ENCODE peak calls at places on chromosomes 16 and 17, in eight cellular contexts. One of them, this sample, is unnamed.

GRCh38 chr16:68995011-68995504 is 110.4 kb upstream of the HAS3 start:
- DNase-seq in neural progenitor cell: peak
- DNase-seq in colonic mucosa: no peak
- DNase-seq in HFFc6: peak
- DNase-seq in endothelial cell of umbilical vein: peak
- DNase-seq in epithelial cell of esophagus: peak
- DNase-seq in heart right ventricle: no peak
- DNase-seq in endodermal cell: peak
- DNase-seq in this sample: peak

GRCh38 chr17:78343099-78343432 is 16.8 kb downstream of the SOCS3 start:
- DNase-seq in neural progenitor cell: no peak
- DNase-seq in colonic mucosa: no peak
- DNase-seq in HFFc6: peak
- DNase-seq in endothelial cell of umbilical vein: peak
- DNase-seq in epithelial cell of esophagus: no peak
- DNase-seq in heart right ventricle: peak
- DNase-seq in endodermal cell: peak
- DNase-seq in this sample: no peak

GRCh38 chr17:13589658-13590057 is 12.1 kb downstream of the HS3ST3A1 start:
- DNase-seq in neural progenitor cell: no peak
- DNase-seq in colonic mucosa: no peak
- DNase-seq in HFFc6: no peak
- DNase-seq in endothelial cell of umbilical vein: no peak
- DNase-seq in epithelial cell of esophagus: no peak
- DNase-seq in heart right ventricle: no peak
- DNase-seq in endodermal cell: no peak
- DNase-seq in this sample: no peak

GRCh38 chr17:8288336-8289102 is at the start of gene RANGRF:
- DNase-seq in neural progenitor cell: peak
- DNase-seq in colonic mucosa: peak
- DNase-seq in HFFc6: peak
- DNase-seq in endothelial cell of umbilical vein: peak
- DNase-seq in epithelial cell of esophagus: peak
- DNase-seq in heart right ventricle: peak
- DNase-seq in endodermal cell: peak
- DNase-seq in this sample: peak

GRCh38 chr17:35315971-35316370 is 57.5 kb downstream of the SLFN11 start:
- DNase-seq in neural progenitor cell: no peak
- DNase-seq in colonic mucosa: no peak
- DNase-seq in HFFc6: no peak
- DNase-seq in endothelial cell of umbilical vein: no peak
- DNase-seq in epithelial cell of esophagus: no peak
- DNase-seq in heart right ventricle: no peak
- DNase-seq in endodermal cell: no peak
- DNase-seq in this sample: no peak

GRCh38 chr17:61398721-61399130 is 917 bp upstream of the TBX2 start:
- DNase-seq in neural progenitor cell: peak
- DNase-seq in colonic mucosa: no peak
- DNase-seq in HFFc6: no peak
- DNase-seq in endothelial cell of umbilical vein: no peak
- DNase-seq in epithelial cell of esophagus: no peak
- DNase-seq in heart right ventricle: no peak
- DNase-seq in endodermal cell: no peak
- DNase-seq in this sample: no peak

GRCh38 chr16:49757744-49758069 is 98.2 kb downstream of the ZNF423 start:
- DNase-seq in neural progenitor cell: peak
- DNase-seq in colonic mucosa: no peak
- DNase-seq in HFFc6: no peak
- DNase-seq in endothelial cell of umbilical vein: no peak
- DNase-seq in epithelial cell of esophagus: no peak
- DNase-seq in heart right ventricle: no peak
- DNase-seq in endodermal cell: peak
- DNase-seq in this sample: no peak

GRCh38 chr17:80476877-80477646 is 655 bp upstream of the NPTX1 start:
- DNase-seq in neural progenitor cell: peak
- DNase-seq in colonic mucosa: no peak
- DNase-seq in HFFc6: no peak
- DNase-seq in endothelial cell of umbilical vein: no peak
- DNase-seq in epithelial cell of esophagus: no peak
- DNase-seq in heart right ventricle: no peak
- DNase-seq in endodermal cell: peak
- DNase-seq in this sample: no peak

GRCh38 chr16:84056933-84057332 is 14.3 kb upstream of the SLC38A8 start:
- DNase-seq in neural progenitor cell: no peak
- DNase-seq in colonic mucosa: no peak
- DNase-seq in HFFc6: no peak
- DNase-seq in endothelial cell of umbilical vein: no peak
- DNase-seq in epithelial cell of esophagus: no peak
- DNase-seq in heart right ventricle: peak
- DNase-seq in endodermal cell: no peak
- DNase-seq in this sample: no peak

GRCh38 chr17:39929657-39930407 is 2.3 kb downstream of the LRRC3C start:
- DNase-seq in neural progenitor cell: no peak
- DNase-seq in colonic mucosa: no peak
- DNase-seq in HFFc6: peak
- DNase-seq in endothelial cell of umbilical vein: no peak
- DNase-seq in epithelial cell of esophagus: peak
- DNase-seq in heart right ventricle: no peak
- DNase-seq in endodermal cell: no peak
- DNase-seq in this sample: peak

GRCh38 chr16:87764600-87765472 is 950 bp downstream of the KLHDC4 start:
- DNase-seq in neural progenitor cell: no peak
- DNase-seq in colonic mucosa: no peak
- DNase-seq in HFFc6: no peak
- DNase-seq in endothelial cell of umbilical vein: no peak
- DNase-seq in epithelial cell of esophagus: no peak
- DNase-seq in heart right ventricle: no peak
- DNase-seq in endodermal cell: no peak
- DNase-seq in this sample: no peak

GRCh38 chr17:13114601-13115024 is 96.8 kb upstream of the ELAC2 start:
- DNase-seq in neural progenitor cell: peak
- DNase-seq in colonic mucosa: peak
- DNase-seq in HFFc6: peak
- DNase-seq in endothelial cell of umbilical vein: no peak
- DNase-seq in epithelial cell of esophagus: peak
- DNase-seq in heart right ventricle: peak
- DNase-seq in endodermal cell: peak
- DNase-seq in this sample: peak

GRCh38 chr16:81939164-81940067 is 71.9 kb downstream of the SDR42E1 start:
- DNase-seq in neural progenitor cell: peak
- DNase-seq in colonic mucosa: no peak
- DNase-seq in HFFc6: no peak
- DNase-seq in endothelial cell of umbilical vein: peak
- DNase-seq in epithelial cell of esophagus: no peak
- DNase-seq in heart right ventricle: no peak
- DNase-seq in endodermal cell: peak
- DNase-seq in this sample: no peak

GRCh38 chr16:89033304-89033703 is 56.3 kb upstream of the CBFA2T3 start:
- DNase-seq in neural progenitor cell: no peak
- DNase-seq in colonic mucosa: no peak
- DNase-seq in HFFc6: no peak
- DNase-seq in endothelial cell of umbilical vein: no peak
- DNase-seq in epithelial cell of esophagus: no peak
- DNase-seq in heart right ventricle: no peak
- DNase-seq in endodermal cell: no peak
- DNase-seq in this sample: no peak

GRCh38 chr17:82063424-82064415 is 1.9 kb downstream of the DUS1L start:
- DNase-seq in neural progenitor cell: no peak
- DNase-seq in colonic mucosa: no peak
- DNase-seq in HFFc6: no peak
- DNase-seq in endothelial cell of umbilical vein: no peak
- DNase-seq in epithelial cell of esophagus: no peak
- DNase-seq in heart right ventricle: peak
- DNase-seq in endodermal cell: no peak
- DNase-seq in this sample: no peak

GRCh38 chr16:2031081-2031577 is 4.4 kb downstream of the NHERF2 start:
- DNase-seq in neural progenitor cell: no peak
- DNase-seq in colonic mucosa: no peak
- DNase-seq in HFFc6: no peak
- DNase-seq in endothelial cell of umbilical vein: peak
- DNase-seq in epithelial cell of esophagus: no peak
- DNase-seq in heart right ventricle: peak
- DNase-seq in endodermal cell: no peak
- DNase-seq in this sample: no peak

GRCh38 chr17:77708049-77708448 is 250.5 kb upstream of the TNRC6C start:
- DNase-seq in neural progenitor cell: no peak
- DNase-seq in colonic mucosa: peak
- DNase-seq in HFFc6: no peak
- DNase-seq in endothelial cell of umbilical vein: no peak
- DNase-seq in epithelial cell of esophagus: no peak
- DNase-seq in heart right ventricle: no peak
- DNase-seq in endodermal cell: peak
- DNase-seq in this sample: no peak

GRCh38 chr16:5820472-5820871 is 722.9 kb upstream of the EEF2KMT start:
- DNase-seq in neural progenitor cell: no peak
- DNase-seq in colonic mucosa: no peak
- DNase-seq in HFFc6: no peak
- DNase-seq in endothelial cell of umbilical vein: no peak
- DNase-seq in epithelial cell of esophagus: peak
- DNase-seq in heart right ventricle: no peak
- DNase-seq in endodermal cell: no peak
- DNase-seq in this sample: no peak

GRCh38 chr17:63702223-63702577 is 2.3 kb upstream of the LIMD2 start:
- DNase-seq in neural progenitor cell: no peak
- DNase-seq in colonic mucosa: peak
- DNase-seq in HFFc6: no peak
- DNase-seq in endothelial cell of umbilical vein: no peak
- DNase-seq in epithelial cell of esophagus: no peak
- DNase-seq in heart right ventricle: no peak
- DNase-seq in endodermal cell: no peak
- DNase-seq in this sample: no peak

GRCh38 chr17:31254654-31255053 is 42.4 kb downstream of the OMG start:
- DNase-seq in neural progenitor cell: no peak
- DNase-seq in colonic mucosa: no peak
- DNase-seq in HFFc6: no peak
- DNase-seq in endothelial cell of umbilical vein: no peak
- DNase-seq in epithelial cell of esophagus: no peak
- DNase-seq in heart right ventricle: no peak
- DNase-seq in endodermal cell: no peak
- DNase-seq in this sample: no peak

GRCh38 chr17:57114085-57114673 is 29.1 kb downstream of the AKAP1 start:
- DNase-seq in neural progenitor cell: peak
- DNase-seq in colonic mucosa: peak
- DNase-seq in HFFc6: no peak
- DNase-seq in endothelial cell of umbilical vein: peak
- DNase-seq in epithelial cell of esophagus: peak
- DNase-seq in heart right ventricle: peak
- DNase-seq in endodermal cell: peak
- DNase-seq in this sample: no peak

GRCh38 chr16:85573696-85574641 is 39.2 kb upstream of the GSE1 start:
- DNase-seq in neural progenitor cell: no peak
- DNase-seq in colonic mucosa: no peak
- DNase-seq in HFFc6: no peak
- DNase-seq in endothelial cell of umbilical vein: peak
- DNase-seq in epithelial cell of esophagus: peak
- DNase-seq in heart right ventricle: peak
- DNase-seq in endodermal cell: peak
- DNase-seq in this sample: no peak

GRCh38 chr17:58121925-58122324 is 26.3 kb upstream of the OR4D1 start:
- DNase-seq in neural progenitor cell: peak
- DNase-seq in colonic mucosa: no peak
- DNase-seq in HFFc6: peak
- DNase-seq in endothelial cell of umbilical vein: no peak
- DNase-seq in epithelial cell of esophagus: peak
- DNase-seq in heart right ventricle: no peak
- DNase-seq in endodermal cell: peak
- DNase-seq in this sample: no peak

GRCh38 chr16:1706386-1707192 is 594 bp downstream of the MAPK8IP3 start:
- DNase-seq in neural progenitor cell: peak
- DNase-seq in colonic mucosa: peak
- DNase-seq in HFFc6: peak
- DNase-seq in endothelial cell of umbilical vein: no peak
- DNase-seq in epithelial cell of esophagus: peak
- DNase-seq in heart right ventricle: no peak
- DNase-seq in endodermal cell: peak
- DNase-seq in this sample: no peak

GRCh38 chr17:56262854-56263253 is 109.6 kb downstream of the ANKFN1 start:
- DNase-seq in neural progenitor cell: peak
- DNase-seq in colonic mucosa: no peak
- DNase-seq in HFFc6: no peak
- DNase-seq in endothelial cell of umbilical vein: no peak
- DNase-seq in epithelial cell of esophagus: no peak
- DNase-seq in heart right ventricle: no peak
- DNase-seq in endodermal cell: no peak
- DNase-seq in this sample: no peak

DNA sequence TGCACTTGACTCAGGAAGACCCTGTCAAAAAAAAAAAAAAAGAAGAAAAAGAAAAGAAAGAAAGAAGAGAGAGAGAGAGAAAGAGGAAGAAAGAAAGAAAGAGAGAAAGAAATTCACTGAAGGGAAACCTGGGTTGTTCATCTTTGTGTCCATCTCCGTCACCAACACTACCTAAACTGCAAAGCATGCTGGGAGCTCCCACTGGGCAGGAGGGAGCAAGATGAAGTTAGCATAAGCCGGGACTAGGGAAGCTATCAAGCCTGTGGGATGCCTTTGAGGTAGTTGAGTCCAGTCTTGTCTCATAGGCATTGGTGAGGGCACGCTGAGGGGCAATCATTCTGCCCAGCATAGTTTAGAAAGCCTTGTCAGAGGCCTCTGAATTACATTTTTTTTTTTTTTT is 7.6 kb upstream of the CBFB start:
- DNase-seq in neural progenitor cell: no peak
- DNase-seq in colonic mucosa: no peak
- DNase-seq in HFFc6: no peak
- DNase-seq in endothelial cell of umbilical vein: no peak
- DNase-seq in epithelial cell of esophagus: no peak
- DNase-seq in heart right ventricle: no peak
- DNase-seq in endodermal cell: peak
- DNase-seq in this sample: no peak
- TF ChIP-seq CTCF in neural progenitor cell: no peak
- TF ChIP-seq CTCF in colonic mucosa: no peak
- TF ChIP-seq CTCF in HFFc6: no peak
- TF ChIP-seq CTCF in endothelial cell of umbilical vein: no peak
- TF ChIP-seq CTCF in epithelial cell of esophagus: no peak
- TF ChIP-seq CTCF in heart right ventricle: no peak
- TF ChIP-seq CTCF in endodermal cell: no peak
- TF ChIP-seq CTCF in this sample: no peak

GRCh38 chr17:72826602-72827001 is 265.9 kb downstream of the SLC39A11 start:
- DNase-seq in neural progenitor cell: no peak
- DNase-seq in colonic mucosa: no peak
- DNase-seq in HFFc6: peak
- DNase-seq in endothelial cell of umbilical vein: no peak
- DNase-seq in epithelial cell of esophagus: peak
- DNase-seq in heart right ventricle: no peak
- DNase-seq in endodermal cell: no peak
- DNase-seq in this sample: no peak
- TF ChIP-seq CTCF in neural progenitor cell: no peak
- TF ChIP-seq CTCF in colonic mucosa: no peak
- TF ChIP-seq CTCF in HFFc6: peak
- TF ChIP-seq CTCF in endothelial cell of umbilical vein: no peak
- TF ChIP-seq CTCF in epithelial cell of esophagus: peak
- TF ChIP-seq CTCF in heart right ventricle: no peak
- TF ChIP-seq CTCF in endodermal cell: peak
- TF ChIP-seq CTCF in this sample: no peak

GRCh38 chr16:66551362-66551761 is 1.0 kb upstream of the CKLF start:
- DNase-seq in neural progenitor cell: peak
- DNase-seq in colonic mucosa: peak
- DNase-seq in HFFc6: no peak
- DNase-seq in endothelial cell of umbilical vein: peak
- DNase-seq in epithelial cell of esophagus: peak
- DNase-seq in heart right ventricle: no peak
- DNase-seq in endodermal cell: peak
- DNase-seq in this sample: no peak
- TF ChIP-seq CTCF in neural progenitor cell: peak
- TF ChIP-seq CTCF in colonic mucosa: peak
- TF ChIP-seq CTCF in HFFc6: peak
- TF ChIP-seq CTCF in endothelial cell of umbilical vein: peak
- TF ChIP-seq CTCF in epithelial cell of esophagus: peak
- TF ChIP-seq CTCF in heart right ventricle: peak
- TF ChIP-seq CTCF in endodermal cell: peak
- TF ChIP-seq CTCF in this sample: peak

GRCh38 chr17:75896360-75897075 is at the start of gene TRIM65:
- DNase-seq in neural progenitor cell: peak
- DNase-seq in colonic mucosa: peak
- DNase-seq in HFFc6: peak
- DNase-seq in endothelial cell of umbilical vein: peak
- DNase-seq in epithelial cell of esophagus: peak
- DNase-seq in heart right ventricle: peak
- DNase-seq in endodermal cell: peak
- DNase-seq in this sample: peak
- TF ChIP-seq CTCF in neural progenitor cell: peak
- TF ChIP-seq CTCF in colonic mucosa: no peak
- TF ChIP-seq CTCF in HFFc6: peak
- TF ChIP-seq CTCF in endothelial cell of umbilical vein: peak
- TF ChIP-seq CTCF in epithelial cell of esophagus: peak
- TF ChIP-seq CTCF in heart right ventricle: peak
- TF ChIP-seq CTCF in endodermal cell: no peak
- TF ChIP-seq CTCF in this sample: peak

This sample was measured in AG09309.